ENCODE peak calls at places on chromosome 13, in eight cellular contexts. X is stomach, Y is GM12892, Q is HCT116, J is esophagus muscularis mucosa, H is GM12878, P is upper lobe of left lung, V is K562. W is an unnamed sample.
A peak's percentile ranks its signal among the peaks of the same experiment; 100 is the strongest.

GRCh38 chr13:66895780-66896179 is 334.4 kb downstream of the PCDH9 start:
- DNase-seq in X (no peak), Y (no peak), Q (no peak), J (no peak), H (no peak), P (no peak), V (no peak), W (no peak)

GRCh38 chr13:114132419-114133121 is at the start of gene RASA3:
- DNase-seq in X (peak; percentile 82), Y (peak; percentile 93), Q (peak; percentile 38), J (no peak), H (no peak), P (peak; percentile 95), V (peak; percentile 80), W (peak; percentile 84)

GRCh38 chr13:102040812-102041211 is 361.0 kb downstream of the FGF14 start:
- DNase-seq in X (no peak), Y (no peak), Q (no peak), J (no peak), H (no peak), P (no peak), V (no peak), W (no peak)

GRCh38 chr13:81395368-81395767 is 1054.4 kb upstream of the SPRY2 start:
- DNase-seq in X (no peak), Y (no peak), Q (no peak), J (no peak), H (no peak), P (no peak), V (peak; percentile 70), W (peak; percentile 66)

GRCh38 chr13:53783466-53783865 is 754.9 kb downstream of the OLFM4 start:
- DNase-seq in X (peak; percentile 60), Y (no peak), Q (no peak), J (no peak), H (no peak), P (peak; percentile 56), V (no peak), W (no peak)

GRCh38 chr13:105979586-105979985 is 555.9 kb downstream of the EFNB2 start:
- DNase-seq in X (peak; percentile 45), Y (no peak), Q (no peak), J (peak; percentile 66), H (no peak), P (no peak), V (no peak), W (peak; percentile 70)

GRCh38 chr13:106587787-106588186 is 19.9 kb upstream of the ARGLU1 start:
- DNase-seq in X (no peak), Y (no peak), Q (no peak), J (no peak), H (no peak), P (no peak), V (no peak), W (no peak)

GRCh38 chr13:41611385-41611784 is 154.0 kb downstream of the RGCC start:
- DNase-seq in X (no peak), Y (no peak), Q (no peak), J (no peak), H (no peak), P (no peak), V (no peak), W (no peak)

GRCh38 chr13:91930687-91931086 is 532.3 kb downstream of the GPC5 start:
- DNase-seq in X (no peak), Y (no peak), Q (no peak), J (no peak), H (no peak), P (no peak), V (no peak), W (no peak)

GRCh38 chr13:30818323-30818960 is 83.1 kb downstream of the ALOX5AP start:
- DNase-seq in X (no peak), Y (no peak), Q (no peak), J (no peak), H (no peak), P (no peak), V (no peak), W (no peak)

GRCh38 chr13:91537376-91537775 is 139.0 kb downstream of the GPC5 start:
- DNase-seq in X (no peak), Y (no peak), Q (no peak), J (no peak), H (no peak), P (no peak), V (no peak), W (no peak)

GRCh38 chr13:114296448-114296847 is 15.0 kb downstream of the UPF3A start:
- DNase-seq in X (no peak), Y (no peak), Q (no peak), J (no peak), H (no peak), P (no peak), V (no peak), W (no peak)

GRCh38 chr13:82436099-82436585 is 1446.1 kb downstream of the SLITRK1 start:
- DNase-seq in X (no peak), Y (no peak), Q (no peak), J (no peak), H (no peak), P (no peak), V (no peak), W (no peak)

GRCh38 chr13:73972503-73972902 is 161.7 kb downstream of the KLF12 start:
- DNase-seq in X (no peak), Y (no peak), Q (no peak), J (no peak), H (no peak), P (no peak), V (no peak), W (no peak)

GRCh38 chr13:54261856-54262255 is 1233.2 kb downstream of the OLFM4 start:
- DNase-seq in X (no peak), Y (no peak), Q (no peak), J (no peak), H (no peak), P (no peak), V (no peak), W (no peak)

GRCh38 chr13:21800847-21801616 is 130.2 kb downstream of the FGF9 start:
- DNase-seq in X (no peak), Y (no peak), Q (no peak), J (peak; percentile 75), H (no peak), P (no peak), V (no peak), W (no peak)

GRCh38 chr13:111313911-111314425 is 6.5 kb upstream of the TEX29 start:
- DNase-seq in X (no peak), Y (no peak), Q (no peak), J (no peak), H (no peak), P (no peak), V (no peak), W (no peak)

GRCh38 chr13:49690133-49690989 is 925 bp downstream of the EBPL start:
- DNase-seq in X (peak; percentile 35), Y (no peak), Q (no peak), J (no peak), H (no peak), P (no peak), V (peak; percentile 13), W (peak; percentile 31)

GRCh38 chr13:59374720-59375119 is 789.0 kb downstream of the DIAPH3 start:
- DNase-seq in X (no peak), Y (no peak), Q (no peak), J (no peak), H (no peak), P (no peak), V (no peak), W (no peak)
- TF ChIP-seq POLR2AphosphoS5 in X (no peak), Y (no peak), Q (no peak), J (no peak), H (no peak), P (no peak), V (no peak), W (no peak)

DNA sequence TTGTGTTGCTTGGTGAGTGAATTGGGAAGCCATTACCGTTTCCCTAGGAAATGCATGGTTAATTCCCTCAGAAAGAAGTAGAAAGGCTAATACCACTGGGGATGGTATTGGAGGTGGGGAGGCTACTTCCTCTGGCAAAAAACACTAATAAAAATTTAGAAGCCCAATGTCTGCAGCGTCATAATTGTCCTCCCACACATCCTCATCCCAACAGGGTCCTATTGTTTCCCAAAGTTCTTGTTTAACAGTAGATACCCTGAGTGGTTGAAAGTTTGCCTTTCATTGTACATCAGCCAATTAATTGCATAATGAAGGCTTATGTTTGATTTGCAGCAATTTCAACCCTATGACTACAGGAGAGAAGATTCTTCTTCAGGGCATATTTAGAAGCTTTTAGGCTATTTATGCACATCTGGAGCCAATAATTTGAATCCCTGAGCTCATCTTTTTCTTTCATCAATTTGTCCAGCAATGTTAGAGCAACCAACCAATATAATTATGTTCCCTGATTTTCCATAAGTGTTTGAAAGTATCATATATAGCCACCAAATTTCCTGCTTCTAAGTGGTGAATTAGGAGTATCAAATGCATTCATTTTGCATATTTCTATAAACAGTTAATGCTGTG is 491.0 kb downstream of the SLITRK5 start:
- DNase-seq in X (no peak), Y (no peak), Q (no peak), J (no peak), H (no peak), P (no peak), V (no peak), W (no peak)
- TF ChIP-seq POLR2AphosphoS5 in X (no peak), Y (no peak), Q (no peak), J (no peak), H (no peak), P (no peak), V (no peak), W (no peak)

DNA sequence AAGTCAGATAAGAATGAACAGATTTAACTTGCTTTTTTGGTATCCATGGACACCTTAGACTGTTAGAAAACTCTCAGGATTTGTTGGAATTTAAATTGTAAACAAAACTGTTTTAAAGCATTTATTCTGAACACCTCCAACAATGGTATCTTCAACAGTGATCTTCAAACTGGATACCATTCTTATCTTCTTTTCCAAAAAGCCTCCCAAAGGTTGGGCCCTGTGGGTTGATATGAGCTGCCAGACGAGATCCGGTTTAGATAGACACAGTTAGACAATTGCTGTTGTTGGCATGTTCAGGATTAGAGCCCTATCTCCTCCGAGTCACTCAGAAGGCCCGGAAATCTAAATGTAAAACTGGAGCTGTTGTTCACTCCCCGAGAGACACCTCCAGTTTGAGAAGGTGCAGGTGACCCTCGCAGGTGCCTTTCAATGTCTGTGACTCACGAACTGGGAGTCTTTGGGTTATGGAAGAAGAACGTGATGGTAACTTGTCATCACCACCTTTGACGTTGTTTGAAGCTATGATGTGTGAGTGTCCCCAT is 143.6 kb upstream of the RNF113B start:
- DNase-seq in X (no peak), Y (no peak), Q (no peak), J (no peak), H (no peak), P (no peak), V (no peak), W (no peak)
- TF ChIP-seq POLR2AphosphoS5 in X (no peak), Y (no peak), Q (no peak), J (no peak), H (no peak), P (no peak), V (no peak), W (no peak)

DNA sequence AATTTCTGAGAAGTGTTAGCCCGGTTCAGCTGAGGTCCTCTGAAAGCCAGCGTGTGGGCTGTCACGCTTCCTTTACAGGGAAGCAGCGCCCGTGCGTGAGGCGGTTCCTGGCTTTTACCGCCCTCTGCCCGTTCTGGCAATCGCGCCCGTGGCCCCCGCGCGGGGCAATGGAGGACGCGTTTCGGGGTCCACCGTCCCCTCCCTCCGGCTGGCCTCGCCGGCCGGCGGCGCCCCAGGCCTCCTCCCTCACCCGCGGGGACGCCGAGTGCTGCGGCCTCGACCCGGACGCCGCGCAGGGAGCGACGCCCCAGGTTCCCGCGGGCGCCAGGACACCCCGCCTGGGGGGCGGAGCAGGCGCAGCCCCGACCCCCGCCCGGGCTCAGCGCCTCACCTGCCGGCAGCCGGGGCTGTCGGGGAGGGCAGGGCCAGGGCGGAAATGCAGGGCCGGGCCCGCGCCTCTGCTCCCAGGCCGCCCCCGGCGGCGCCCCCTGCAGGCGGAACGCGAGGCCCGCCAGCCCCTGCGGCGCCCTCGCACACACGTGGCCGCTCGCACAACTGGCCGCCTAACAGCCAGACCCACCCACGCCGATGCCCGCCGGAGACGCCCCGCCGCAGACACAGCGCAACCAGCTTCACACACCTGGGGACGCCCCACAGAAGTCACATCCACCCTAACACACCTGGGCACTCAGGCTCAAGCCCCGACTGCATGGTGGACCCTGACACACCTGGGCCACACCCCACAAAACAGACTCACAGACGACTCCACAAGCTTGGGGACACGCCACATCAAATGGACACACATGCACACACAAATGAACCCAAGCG is at the start of gene GGACT:
- DNase-seq in X (peak; percentile 79), Y (peak; percentile 93), Q (peak; percentile 54), J (no peak), H (peak; percentile 13), P (peak; percentile 98), V (peak; percentile 84), W (peak; percentile 84)
- TF ChIP-seq POLR2AphosphoS5 in X (no peak), Y (no peak), Q (peak; percentile 79), J (peak; percentile 7), H (no peak), P (no peak), V (peak; percentile 46), W (no peak)

W was measured in transverse colon.